ENCODE peak calls at places on chromosomes 2 and 18, in ten cellular contexts. I, B, U, T, V, K, A, N, C and R are unnamed samples.
A peak's percentile ranks its signal among the peaks of the same experiment; 100 is the strongest.

GRCh38 chr2:117514391-117514790 is 300.1 kb upstream of the DDX18 start:
- DNase-seq in I (no peak), B (no peak), U (no peak), T (no peak), V (no peak), K (no peak), A (no peak), N (no peak), C (no peak), R (no peak)

GRCh38 chr2:33019796-33020195 is 73.0 kb downstream of the LTBP1 start:
- DNase-seq in I (no peak), B (no peak), U (no peak), T (no peak), V (no peak), K (no peak), A (no peak), N (no peak), C (no peak), R (no peak)

GRCh38 chr2:43269706-43270105 is 43.3 kb upstream of the ZFP36L2 start:
- DNase-seq in I (no peak), B (no peak), U (peak; percentile 67), T (no peak), V (no peak), K (peak; percentile 92), A (no peak), N (no peak), C (no peak), R (peak; percentile 73)

GRCh38 chr2:171763602-171764001 is 76.3 kb downstream of the DYNC1I2 start:
- DNase-seq in I (no peak), B (no peak), U (no peak), T (no peak), V (no peak), K (no peak), A (no peak), N (no peak), C (no peak), R (no peak)

GRCh38 chr2:73339171-73339678 is 45.9 kb upstream of the EGR4 start:
- DNase-seq in I (no peak), B (no peak), U (no peak), T (no peak), V (no peak), K (no peak), A (no peak), N (no peak), C (no peak), R (no peak)

GRCh38 chr18:31880186-31880898 is 62.6 kb downstream of the TRAPPC8 start:
- DNase-seq in I (no peak), B (no peak), U (no peak), T (no peak), V (no peak), K (no peak), A (no peak), N (no peak), C (no peak), R (no peak)

GRCh38 chr2:121748202-121748601 is 7.2 kb upstream of the TSN start:
- DNase-seq in I (peak; percentile 28), B (no peak), U (no peak), T (no peak), V (no peak), K (no peak), A (no peak), N (no peak), C (no peak), R (no peak)

GRCh38 chr18:58321986-58322385 is 278.0 kb downstream of the NEDD4L start:
- DNase-seq in I (peak; percentile 65), B (peak; percentile 61), U (no peak), T (no peak), V (peak; percentile 66), K (no peak), A (no peak), N (no peak), C (no peak), R (peak; percentile 87)

GRCh38 chr2:12679550-12680072 is 37.1 kb upstream of the TRIB2 start:
- DNase-seq in I (no peak), B (no peak), U (no peak), T (no peak), V (no peak), K (no peak), A (no peak), N (no peak), C (no peak), R (no peak)

GRCh38 chr18:10142496-10143160 is 228.8 kb downstream of the VAPA start:
- DNase-seq in I (peak; percentile 83), B (no peak), U (no peak), T (no peak), V (no peak), K (no peak), A (no peak), N (no peak), C (no peak), R (no peak)

GRCh38 chr2:46302005-46302696 is 4.9 kb downstream of the EPAS1 start:
- DNase-seq in I (no peak), B (no peak), U (no peak), T (no peak), V (no peak), K (no peak), A (no peak), N (no peak), C (no peak), R (no peak)

GRCh38 chr18:69948919-69949537 is 1.4 kb upstream of the CD226 start:
- DNase-seq in I (peak; percentile 9), B (peak; percentile 67), U (no peak), T (no peak), V (no peak), K (no peak), A (no peak), N (no peak), C (no peak), R (no peak)

GRCh38 chr2:151891566-151892194 is 63.5 kb upstream of the ARL5A start:
- DNase-seq in I (peak; percentile 70), B (no peak), U (no peak), T (no peak), V (no peak), K (no peak), A (no peak), N (no peak), C (no peak), R (no peak)

GRCh38 chr2:62705859-62706720 is 577 bp downstream of the EHBP1 start:
- DNase-seq in I (peak; percentile 56), B (peak; percentile 49), U (peak; percentile 20), T (peak; percentile 22), V (peak; percentile 40), K (peak; percentile 86), A (peak; percentile 15), N (no peak), C (no peak), R (peak; percentile 46)

GRCh38 chr2:38653715-38654494 is 12.0 kb upstream of the GALM start:
- DNase-seq in I (no peak), B (peak; percentile 91), U (no peak), T (no peak), V (no peak), K (no peak), A (no peak), N (no peak), C (no peak), R (no peak)

GRCh38 chr18:70578480-70578879 is 289.6 kb downstream of the SOCS6 start:
- DNase-seq in I (no peak), B (no peak), U (no peak), T (no peak), V (no peak), K (no peak), A (no peak), N (no peak), C (no peak), R (no peak)

GRCh38 chr2:51734115-51734514 is 702.2 kb upstream of the NRXN1 start:
- DNase-seq in I (no peak), B (no peak), U (no peak), T (no peak), V (no peak), K (no peak), A (no peak), N (no peak), C (no peak), R (no peak)

GRCh38 chr2:112147382-112147781 is 9.2 kb downstream of the FBLN7 start:
- DNase-seq in I (no peak), B (no peak), U (no peak), T (no peak), V (no peak), K (no peak), A (no peak), N (no peak), C (no peak), R (no peak)